ENCODE peak calls at places on chromosomes 12 and 14, in five cellular contexts. One of them, this sample, is unnamed.

GRCh38 chr12:94962680-94963079 is 40.8 kb downstream of the NDUFA12 start:
- DNase-seq in A549: no peak
- DNase-seq in CD8-positive, alpha-beta T cell: no peak
- DNase-seq in body of pancreas: no peak
- DNase-seq in hepatocyte: no peak
- DNase-seq in this sample: no peak

GRCh38 chr14:22303589-22304195 is 285.3 kb downstream of the DAD1 start:
- DNase-seq in A549: no peak
- DNase-seq in CD8-positive, alpha-beta T cell: no peak
- DNase-seq in body of pancreas: no peak
- DNase-seq in hepatocyte: no peak
- DNase-seq in this sample: peak; percentile 28

GRCh38 chr14:99624024-99624423 is 20.0 kb upstream of the CCDC85C start:
- DNase-seq in A549: no peak
- DNase-seq in CD8-positive, alpha-beta T cell: no peak
- DNase-seq in body of pancreas: no peak
- DNase-seq in hepatocyte: no peak
- DNase-seq in this sample: no peak

GRCh38 chr14:66501592-66501991 is 6.4 kb upstream of the GPHN start:
- DNase-seq in A549: no peak
- DNase-seq in CD8-positive, alpha-beta T cell: no peak
- DNase-seq in body of pancreas: no peak
- DNase-seq in hepatocyte: no peak
- DNase-seq in this sample: no peak

GRCh38 chr14:33377596-33378390 is 439.1 kb downstream of the NPAS3 start:
- DNase-seq in A549: no peak
- DNase-seq in CD8-positive, alpha-beta T cell: no peak
- DNase-seq in body of pancreas: no peak
- DNase-seq in hepatocyte: no peak
- DNase-seq in this sample: no peak

GRCh38 chr12:8077207-8077606 is 4.9 kb upstream of the NECAP1 start:
- DNase-seq in A549: no peak
- DNase-seq in CD8-positive, alpha-beta T cell: no peak
- DNase-seq in body of pancreas: no peak
- DNase-seq in hepatocyte: no peak
- DNase-seq in this sample: no peak

GRCh38 chr14:32597771-32598170 is 268.7 kb downstream of the AKAP6 start:
- DNase-seq in A549: no peak
- DNase-seq in CD8-positive, alpha-beta T cell: no peak
- DNase-seq in body of pancreas: no peak
- DNase-seq in hepatocyte: no peak
- DNase-seq in this sample: no peak

GRCh38 chr14:102375126-102375525 is 12.4 kb downstream of the TECPR2 start:
- DNase-seq in A549: no peak
- DNase-seq in CD8-positive, alpha-beta T cell: no peak
- DNase-seq in body of pancreas: no peak
- DNase-seq in hepatocyte: no peak
- DNase-seq in this sample: no peak

GRCh38 chr14:101108579-101109346 is 205.2 kb upstream of the RTL1 start:
- DNase-seq in A549: no peak
- DNase-seq in CD8-positive, alpha-beta T cell: no peak
- DNase-seq in body of pancreas: no peak
- DNase-seq in hepatocyte: no peak
- DNase-seq in this sample: no peak

GRCh38 chr12:101018540-101018939 is 191.5 kb downstream of the SLC5A8 start:
- DNase-seq in A549: peak; percentile 46
- DNase-seq in CD8-positive, alpha-beta T cell: no peak
- DNase-seq in body of pancreas: no peak
- DNase-seq in hepatocyte: peak; percentile 77
- DNase-seq in this sample: peak; percentile 73

GRCh38 chr12:52739963-52740362 is 36.6 kb upstream of the KRT77 start:
- DNase-seq in A549: no peak
- DNase-seq in CD8-positive, alpha-beta T cell: no peak
- DNase-seq in body of pancreas: no peak
- DNase-seq in hepatocyte: no peak
- DNase-seq in this sample: no peak

GRCh38 chr12:101671157-101671791 is 26.2 kb upstream of the CHPT1 start:
- DNase-seq in A549: no peak
- DNase-seq in CD8-positive, alpha-beta T cell: peak; percentile 14
- DNase-seq in body of pancreas: no peak
- DNase-seq in hepatocyte: no peak
- DNase-seq in this sample: no peak

GRCh38 chr12:76595056-76595455 is 35.5 kb upstream of the OSBPL8 start:
- DNase-seq in A549: no peak
- DNase-seq in CD8-positive, alpha-beta T cell: no peak
- DNase-seq in body of pancreas: no peak
- DNase-seq in hepatocyte: no peak
- DNase-seq in this sample: no peak

GRCh38 chr14:95507174-95507573 is 9.3 kb downstream of the SYNE3 start:
- DNase-seq in A549: no peak
- DNase-seq in CD8-positive, alpha-beta T cell: no peak
- DNase-seq in body of pancreas: no peak
- DNase-seq in hepatocyte: peak; percentile 54
- DNase-seq in this sample: no peak

GRCh38 chr12:95918194-95918993 is 24.0 kb downstream of the CCDC38 start:
- DNase-seq in A549: peak; percentile 71
- DNase-seq in CD8-positive, alpha-beta T cell: peak; percentile 43
- DNase-seq in body of pancreas: peak; percentile 34
- DNase-seq in hepatocyte: peak; percentile 71
- DNase-seq in this sample: peak; percentile 67

GRCh38 chr12:132285991-132286681 is 43.3 kb downstream of the GALNT9 start:
- DNase-seq in A549: peak; percentile 56
- DNase-seq in CD8-positive, alpha-beta T cell: no peak
- DNase-seq in body of pancreas: peak; percentile 44
- DNase-seq in hepatocyte: peak; percentile 85
- DNase-seq in this sample: peak; percentile 76

GRCh38 chr14:96090441-96091148 is 51.4 kb downstream of the C14orf132 start:
- DNase-seq in A549: no peak
- DNase-seq in CD8-positive, alpha-beta T cell: no peak
- DNase-seq in body of pancreas: no peak
- DNase-seq in hepatocyte: peak; percentile 70
- DNase-seq in this sample: peak; percentile 72

GRCh38 chr14:21846227-21846885 is 172.7 kb upstream of the OR4E1 start:
- DNase-seq in A549: peak; percentile 39
- DNase-seq in CD8-positive, alpha-beta T cell: peak; percentile 71
- DNase-seq in body of pancreas: peak; percentile 19
- DNase-seq in hepatocyte: peak; percentile 28
- DNase-seq in this sample: peak; percentile 17

GRCh38 chr12:6323340-6323994 is 13.0 kb downstream of the PLEKHG6 start:
- DNase-seq in A549: peak; percentile 92
- DNase-seq in CD8-positive, alpha-beta T cell: no peak
- DNase-seq in body of pancreas: peak; percentile 48
- DNase-seq in hepatocyte: peak; percentile 86
- DNase-seq in this sample: peak; percentile 96

GRCh38 chr12:124621296-124621660 is 53.9 kb upstream of the NCOR2 start:
- DNase-seq in A549: no peak
- DNase-seq in CD8-positive, alpha-beta T cell: no peak
- DNase-seq in body of pancreas: peak; percentile 54
- DNase-seq in hepatocyte: peak; percentile 41
- DNase-seq in this sample: no peak

GRCh38 chr12:53949631-53950440 is 4.9 kb upstream of the HOXC12 start:
- DNase-seq in A549: no peak
- DNase-seq in CD8-positive, alpha-beta T cell: no peak
- DNase-seq in body of pancreas: no peak
- DNase-seq in hepatocyte: no peak
- DNase-seq in this sample: no peak

GRCh38 chr14:105447651-105448640 is 26.7 kb upstream of the CRIP2 start:
- DNase-seq in A549: no peak
- DNase-seq in CD8-positive, alpha-beta T cell: no peak
- DNase-seq in body of pancreas: no peak
- DNase-seq in hepatocyte: no peak
- DNase-seq in this sample: no peak

GRCh38 chr14:101364503-101365328 is 196.6 kb upstream of the DIO3 start:
- DNase-seq in A549: no peak
- DNase-seq in CD8-positive, alpha-beta T cell: no peak
- DNase-seq in body of pancreas: peak; percentile 37
- DNase-seq in hepatocyte: peak; percentile 52
- DNase-seq in this sample: no peak

GRCh38 chr12:48977290-48978281 is 536 bp upstream of the WNT1 start:
- DNase-seq in A549: peak; percentile 64
- DNase-seq in CD8-positive, alpha-beta T cell: peak; percentile 92
- DNase-seq in body of pancreas: peak; percentile 61
- DNase-seq in hepatocyte: peak; percentile 77
- DNase-seq in this sample: no peak

GRCh38 chr12:4145990-4146859 is 127.3 kb upstream of the CCND2 start:
- DNase-seq in A549: no peak
- DNase-seq in CD8-positive, alpha-beta T cell: no peak
- DNase-seq in body of pancreas: no peak
- DNase-seq in hepatocyte: no peak
- DNase-seq in this sample: no peak

GRCh38 chr14:38255673-38256357 is at the start of gene CLEC14A:
- DNase-seq in A549: no peak
- DNase-seq in CD8-positive, alpha-beta T cell: peak; percentile 5
- DNase-seq in body of pancreas: peak; percentile 14
- DNase-seq in hepatocyte: peak; percentile 21
- DNase-seq in this sample: no peak

GRCh38 chr12:27821259-27821973 is 41.4 kb upstream of the MANSC4 start:
- DNase-seq in A549: peak; percentile 80
- DNase-seq in CD8-positive, alpha-beta T cell: peak; percentile 35
- DNase-seq in body of pancreas: peak; percentile 44
- DNase-seq in hepatocyte: peak; percentile 82
- DNase-seq in this sample: peak; percentile 86

GRCh38 chr12:27824126-27824842 is 44.2 kb upstream of the MANSC4 start:
- DNase-seq in A549: no peak
- DNase-seq in CD8-positive, alpha-beta T cell: no peak
- DNase-seq in body of pancreas: no peak
- DNase-seq in hepatocyte: no peak
- DNase-seq in this sample: no peak

GRCh38 chr12:27820564-27820963 is 40.5 kb upstream of the MANSC4 start:
- DNase-seq in A549: no peak
- DNase-seq in CD8-positive, alpha-beta T cell: no peak
- DNase-seq in body of pancreas: no peak
- DNase-seq in hepatocyte: no peak
- DNase-seq in this sample: no peak

GRCh38 chr12:27823038-27823437 is 43.0 kb upstream of the MANSC4 start:
- DNase-seq in A549: no peak
- DNase-seq in CD8-positive, alpha-beta T cell: no peak
- DNase-seq in body of pancreas: no peak
- DNase-seq in hepatocyte: no peak
- DNase-seq in this sample: no peak

GRCh38 chr12:27822076-27822712 is 42.2 kb upstream of the MANSC4 start:
- DNase-seq in A549: peak; percentile 11
- DNase-seq in CD8-positive, alpha-beta T cell: peak; percentile 41
- DNase-seq in body of pancreas: no peak
- DNase-seq in hepatocyte: no peak
- DNase-seq in this sample: no peak
- H3K4me3 ChIP-seq in A549: no peak overlapping the region
- H3K4me3 ChIP-seq in CD8-positive, alpha-beta T cell: no peak overlapping the region
- H3K4me3 ChIP-seq in body of pancreas: no peak overlapping the region
- H3K4me3 ChIP-seq in hepatocyte: no peak overlapping the region
- H3K4me3 ChIP-seq in this sample: no peak overlapping the region

GRCh38 chr12:9669019-9669326 is 540 bp upstream of the CLEC2D start:
- DNase-seq in A549: no peak
- DNase-seq in CD8-positive, alpha-beta T cell: no peak
- DNase-seq in body of pancreas: no peak
- DNase-seq in hepatocyte: no peak
- DNase-seq in this sample: no peak
- H3K4me1 ChIP-seq in A549: peaks cover 24% of the 10 kb centered on the region
- H3K4me1 ChIP-seq in CD8-positive, alpha-beta T cell: peaks cover 46% of the 10 kb centered on the region
- H3K4me1 ChIP-seq in body of pancreas: no peaks in the 10 kb centered on the region
- H3K4me1 ChIP-seq in hepatocyte: no peaks in the 10 kb centered on the region
- H3K4me1 ChIP-seq in this sample: no peaks in the 10 kb centered on the region

DNA sequence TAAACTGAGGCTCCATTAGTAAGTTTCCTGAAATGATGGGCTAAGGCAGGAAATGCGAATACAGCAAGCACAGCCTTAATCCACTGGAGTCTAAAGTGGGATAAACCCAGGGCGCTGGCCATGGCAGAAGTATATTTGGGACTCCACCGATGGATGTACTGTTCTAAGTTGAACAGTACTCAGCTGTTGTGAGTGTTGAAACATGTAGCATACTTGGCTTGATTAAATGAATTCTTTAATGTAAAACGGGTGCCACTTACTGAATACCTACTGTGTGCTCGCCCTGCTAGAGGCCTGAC is 1.0 kb downstream of the SSPN start:
- DNase-seq in A549: no peak
- DNase-seq in CD8-positive, alpha-beta T cell: no peak
- DNase-seq in body of pancreas: no peak
- DNase-seq in hepatocyte: peak; percentile 19
- DNase-seq in this sample: peak; percentile 44
- TF ChIP-seq CTCF in A549: no peak
- TF ChIP-seq CTCF in CD8-positive, alpha-beta T cell: no peak
- TF ChIP-seq CTCF in body of pancreas: no peak
- TF ChIP-seq CTCF in hepatocyte: no peak
- TF ChIP-seq CTCF in this sample: no peak

DNA sequence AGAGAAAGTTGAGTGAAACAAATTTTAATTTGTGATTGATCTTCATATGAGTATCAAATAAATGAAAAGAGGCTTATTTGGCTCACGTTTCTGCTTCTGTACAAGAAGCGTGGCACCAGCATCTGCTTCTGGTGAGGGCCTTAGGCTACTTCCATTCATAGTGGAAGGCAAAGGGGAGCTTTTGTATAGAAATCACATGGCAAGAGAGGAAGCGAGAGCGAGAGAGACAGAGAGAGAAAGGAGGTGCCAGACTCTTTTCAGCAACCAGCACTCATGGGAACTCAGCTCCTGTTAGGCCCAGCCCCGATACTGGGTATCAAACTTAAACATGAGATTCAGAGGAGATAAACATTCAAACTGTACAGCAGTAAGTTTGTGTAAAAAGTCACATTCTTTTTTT is 121.4 kb downstream of the SYNE2 start:
- DNase-seq in A549: no peak
- DNase-seq in CD8-positive, alpha-beta T cell: no peak
- DNase-seq in body of pancreas: no peak
- DNase-seq in hepatocyte: no peak
- DNase-seq in this sample: no peak
- H3K4me3 ChIP-seq in A549: no peak overlapping the region
- H3K4me3 ChIP-seq in CD8-positive, alpha-beta T cell: no peak overlapping the region
- H3K4me3 ChIP-seq in body of pancreas: no peak overlapping the region
- H3K4me3 ChIP-seq in hepatocyte: no peak overlapping the region
- H3K4me3 ChIP-seq in this sample: no peak overlapping the region

DNA sequence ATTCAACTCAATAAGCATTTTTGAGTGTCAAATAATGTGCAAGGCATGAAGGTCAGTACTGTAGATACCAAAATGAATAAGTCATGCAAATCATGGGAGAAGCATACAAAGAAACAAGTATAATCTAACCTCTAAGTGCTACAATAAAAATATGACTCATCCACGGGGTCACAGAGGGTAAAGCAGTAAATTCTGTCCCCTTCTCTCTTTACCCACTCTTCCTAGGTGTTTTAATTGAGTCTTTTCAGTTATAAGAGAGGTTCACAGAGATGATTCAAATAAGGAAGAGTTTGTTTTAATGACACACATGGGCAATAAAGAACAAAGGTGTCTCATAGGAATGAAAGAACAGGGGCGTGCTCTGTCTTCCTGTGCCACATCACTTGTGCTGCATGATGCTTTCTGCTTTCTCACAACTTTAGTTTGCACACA is 71.5 kb upstream of the DAAM1 start:
- DNase-seq in A549: no peak
- DNase-seq in CD8-positive, alpha-beta T cell: no peak
- DNase-seq in body of pancreas: no peak
- DNase-seq in hepatocyte: peak; percentile 44
- DNase-seq in this sample: no peak
- H3K4me1 ChIP-seq in A549: peaks cover 10% of the 10 kb centered on the region
- H3K4me1 ChIP-seq in CD8-positive, alpha-beta T cell: no peaks in the 10 kb centered on the region
- H3K4me1 ChIP-seq in body of pancreas: no peaks in the 10 kb centered on the region
- H3K4me1 ChIP-seq in hepatocyte: no peaks in the 10 kb centered on the region
- H3K4me1 ChIP-seq in this sample: no peaks in the 10 kb centered on the region

GRCh38 chr12:89706551-89707348 is 1.9 kb downstream of the ATP2B1 start:
- DNase-seq in A549: peak; percentile 50
- DNase-seq in CD8-positive, alpha-beta T cell: no peak
- DNase-seq in body of pancreas: no peak
- DNase-seq in hepatocyte: peak; percentile 15
- DNase-seq in this sample: peak; percentile 3
- TF ChIP-seq CTCF in A549: peak; percentile 39
- TF ChIP-seq CTCF in CD8-positive, alpha-beta T cell: no peak
- TF ChIP-seq CTCF in body of pancreas: no peak
- TF ChIP-seq CTCF in hepatocyte: no peak
- TF ChIP-seq CTCF in this sample: no peak